ENCODE peak calls at places on chromosomes 1 and 21, in nine cellular contexts. T is T-helper 1 cell, G is NCI-H510A, F is amniotic stem cell, I is NCI-H1092, N is pons, H is iPS DF 6.9, X is skeletal muscle cell, V is adipocyte. R is an unnamed sample.

GRCh38 chr1:2104621-2105427 is 54.6 kb downstream of the PRKCZ start:
- DNase-seq in X (no peak), T (no peak), V (no peak), F (no peak), N (no peak), H (no peak), I (no peak), G (peak; percentile 84), R (no peak)

GRCh38 chr1:59967780-59968179 is 41.2 kb upstream of the CYP2J2 start:
- DNase-seq in T (no peak), G (no peak), H (no peak), I (no peak), V (no peak), X (no peak), N (no peak), F (no peak), R (no peak)

GRCh38 chr1:2529776-2530500 is at the start of gene HES5:
- DNase-seq in I (no peak), T (no peak), F (no peak), H (no peak), X (no peak), G (no peak), V (peak; percentile 60), N (no peak), R (no peak)

GRCh38 chr1:38482080-38482826 is 377.3 kb downstream of the RRAGC start:
- DNase-seq in V (no peak), H (no peak), X (no peak), F (no peak), I (no peak), T (no peak), N (no peak), G (no peak), R (no peak)

GRCh38 chr1:23567996-23568607 is 8.8 kb upstream of the ID3 start:
- DNase-seq in T (no peak), H (no peak), I (no peak), X (no peak), G (no peak), F (no peak), N (no peak), V (peak; percentile 50), R (peak; percentile 55)

GRCh38 chr1:84936116-84936810 is 43.3 kb upstream of the LPAR3 start:
- DNase-seq in H (peak; percentile 27), T (peak; percentile 16), X (no peak), I (peak; percentile 65), G (peak; percentile 14), V (peak; percentile 91), F (no peak), N (peak; percentile 85), R (no peak)

GRCh38 chr21:41425588-41425953 is 468 bp upstream of the MX1 start:
- DNase-seq in H (no peak), F (no peak), V (no peak), N (no peak), I (no peak), X (no peak), T (no peak), G (no peak), R (no peak)

GRCh38 chr1:152018537-152018936 is 18.3 kb downstream of the S100A11 start:
- DNase-seq in G (no peak), I (no peak), X (no peak), H (no peak), V (peak; percentile 39), N (no peak), F (no peak), T (no peak), R (no peak)

GRCh38 chr1:214316597-214316996 is 35.6 kb downstream of the SMYD2 start:
- DNase-seq in V (no peak), F (no peak), T (no peak), X (no peak), N (no peak), G (no peak), I (no peak), H (peak; percentile 80), R (no peak)

GRCh38 chr1:20366766-20367602 is 76.3 kb downstream of the VWA5B1 start:
- DNase-seq in T (no peak), X (no peak), H (peak; percentile 68), N (no peak), V (peak; percentile 50), I (peak; percentile 78), F (no peak), G (peak; percentile 48), R (no peak)

GRCh38 chr1:157178490-157178889 is 40.3 kb upstream of the ETV3 start:
- DNase-seq in I (no peak), N (no peak), V (no peak), G (no peak), T (no peak), X (no peak), H (no peak), F (no peak), R (no peak)

GRCh38 chr1:181476581-181476980 is 6.7 kb upstream of the CACNA1E start:
- DNase-seq in F (no peak), I (no peak), X (no peak), V (no peak), N (no peak), H (no peak), G (no peak), T (no peak), R (no peak)

GRCh38 chr1:19064906-19065450 is 108.5 kb upstream of the IFFO2 start:
- DNase-seq in T (no peak), F (no peak), H (no peak), X (no peak), G (no peak), V (no peak), N (no peak), I (no peak), R (no peak)

GRCh38 chr1:205477759-205478247 is 22.0 kb upstream of the BLACAT1 start:
- DNase-seq in X (no peak), F (peak; percentile 57), T (no peak), V (peak; percentile 82), H (no peak), N (no peak), I (peak; percentile 45), G (no peak), R (no peak)

GRCh38 chr1:113859478-113860175 is 11.9 kb downstream of the PTPN22 start:
- DNase-seq in N (peak; percentile 53), G (no peak), V (no peak), H (no peak), I (no peak), T (no peak), F (no peak), X (no peak), R (no peak)

GRCh38 chr1:151993084-151993733 is 450 bp downstream of the S100A10 start:
- DNase-seq in F (no peak), X (no peak), I (no peak), G (no peak), N (no peak), T (peak; percentile 22), V (peak; percentile 59), H (no peak), R (no peak)

GRCh38 chr1:13549521-13549920 is 34.1 kb upstream of the PDPN start:
- DNase-seq in V (no peak), H (no peak), N (peak; percentile 94), T (no peak), X (no peak), I (no peak), F (no peak), G (no peak), R (peak; percentile 8)

GRCh38 chr1:224162768-224163167 is 20.3 kb upstream of the DEGS1 start:
- DNase-seq in I (no peak), H (no peak), T (no peak), F (no peak), G (no peak), X (no peak), N (no peak), V (no peak), R (no peak)

GRCh38 chr1:229989591-229990248 is 77.3 kb upstream of the GALNT2 start:
- DNase-seq in H (no peak), T (no peak), X (no peak), F (no peak), V (no peak), I (no peak), G (no peak), N (peak; percentile 72), R (no peak)

GRCh38 chr21:33293136-33293535 is 27.0 kb downstream of the IL10RB start:
- DNase-seq in X (no peak), H (no peak), I (no peak), F (no peak), T (no peak), G (no peak), V (no peak), N (peak; percentile 43), R (no peak)

GRCh38 chr1:107057197-107058133 is 991 bp downstream of the PRMT6 start:
- DNase-seq in X (no peak), G (peak; percentile 51), N (peak; percentile 41), F (peak; percentile 3), H (no peak), V (peak; percentile 81), T (peak; percentile 11), I (peak; percentile 66), R (no peak)

GRCh38 chr1:41882068-41882477 is 36.6 kb downstream of the HIVEP3 start:
- DNase-seq in T (no peak), G (peak; percentile 88), N (no peak), I (no peak), V (no peak), H (no peak), X (no peak), F (no peak), R (no peak)

GRCh38 chr1:43021547-43022474 is 63.1 kb upstream of the SLC2A1 start:
- DNase-seq in H (no peak), F (no peak), G (no peak), N (no peak), I (no peak), T (no peak), X (no peak), V (no peak), R (no peak)

GRCh38 chr1:31902509-31902857 is 35.7 kb downstream of the PTP4A2 start:
- DNase-seq in N (no peak), G (no peak), I (no peak), X (no peak), T (no peak), F (no peak), V (no peak), H (no peak), R (no peak)

GRCh38 chr1:218986816-218987215 is 186.9 kb upstream of the LYPLAL1 start:
- DNase-seq in F (no peak), G (no peak), T (no peak), N (no peak), I (no peak), H (no peak), X (no peak), V (no peak), R (no peak)

GRCh38 chr1:47527653-47528272 is 89.9 kb downstream of the FOXD2 start:
- DNase-seq in V (no peak), N (no peak), G (no peak), T (no peak), H (no peak), F (no peak), X (no peak), I (no peak), R (no peak)

GRCh38 chr1:156773607-156774006 is 6.3 kb downstream of the PRCC start:
- DNase-seq in V (no peak), F (no peak), I (no peak), T (no peak), H (no peak), N (no peak), X (no peak), G (no peak), R (no peak)

GRCh38 chr1:107138767-107139445 is 1.9 kb upstream of the NTNG1 start:
- DNase-seq in I (no peak), G (no peak), N (no peak), T (no peak), V (no peak), F (no peak), H (no peak), X (no peak), R (no peak)

GRCh38 chr21:36245649-36246048 is 74.3 kb upstream of the MORC3 start:
- DNase-seq in I (no peak), G (no peak), N (no peak), F (no peak), X (no peak), T (no peak), V (no peak), H (no peak), R (no peak)

GRCh38 chr1:53574621-53575020 is 115.4 kb downstream of the DMRTB1 start:
- DNase-seq in H (no peak), N (no peak), I (no peak), V (no peak), X (no peak), F (no peak), G (no peak), T (no peak), R (no peak)

GRCh38 chr1:228471762-228472398 is 15.3 kb upstream of the RNF187 start:
- DNase-seq in V (peak; percentile 20), H (no peak), X (no peak), I (peak; percentile 44), G (no peak), N (peak; percentile 39), F (no peak), T (no peak), R (no peak)